ENCODE peak calls at places on chromosomes 12 and 14, in eight cellular contexts. One of them, this sample, is unnamed. For H3K9me3, the result is how much of the 10 kb centered on the place peaks cover.

GRCh38 chr12:103742349-103742784 is 98.7 kb downstream of the NT5DC3 start:
- DNase-seq in left ventricle myocardium inferior: no peak
- DNase-seq in cardiac muscle cell: no peak
- DNase-seq in IMR-90: no peak
- DNase-seq in body of pancreas: peak
- DNase-seq in spleen: no peak
- DNase-seq in MG63: no peak
- DNase-seq in CD4-positive, alpha-beta T cell: no peak
- DNase-seq in this sample: no peak

GRCh38 chr12:116222358-116222757 is 55.1 kb downstream of the MED13L start:
- DNase-seq in left ventricle myocardium inferior: no peak
- DNase-seq in cardiac muscle cell: no peak
- DNase-seq in IMR-90: peak
- DNase-seq in body of pancreas: peak
- DNase-seq in spleen: no peak
- DNase-seq in MG63: peak
- DNase-seq in CD4-positive, alpha-beta T cell: no peak
- DNase-seq in this sample: no peak

GRCh38 chr12:56684745-56685369 is 3.2 kb downstream of the PTGES3 start:
- DNase-seq in left ventricle myocardium inferior: no peak
- DNase-seq in cardiac muscle cell: no peak
- DNase-seq in IMR-90: no peak
- DNase-seq in body of pancreas: no peak
- DNase-seq in spleen: peak
- DNase-seq in MG63: no peak
- DNase-seq in CD4-positive, alpha-beta T cell: no peak
- DNase-seq in this sample: no peak

GRCh38 chr12:31578632-31579031 is 12.3 kb downstream of the DENND5B start:
- DNase-seq in left ventricle myocardium inferior: no peak
- DNase-seq in cardiac muscle cell: no peak
- DNase-seq in IMR-90: peak
- DNase-seq in body of pancreas: peak
- DNase-seq in spleen: no peak
- DNase-seq in MG63: peak
- DNase-seq in CD4-positive, alpha-beta T cell: no peak
- DNase-seq in this sample: no peak

GRCh38 chr12:101839324-101840283 is 8.8 kb upstream of the GNPTAB start:
- DNase-seq in left ventricle myocardium inferior: no peak
- DNase-seq in cardiac muscle cell: peak
- DNase-seq in IMR-90: peak
- DNase-seq in body of pancreas: peak
- DNase-seq in spleen: no peak
- DNase-seq in MG63: peak
- DNase-seq in CD4-positive, alpha-beta T cell: peak
- DNase-seq in this sample: peak

GRCh38 chr12:65171870-65172269 is 2.5 kb downstream of the LEMD3 start:
- DNase-seq in left ventricle myocardium inferior: no peak
- DNase-seq in cardiac muscle cell: no peak
- DNase-seq in IMR-90: no peak
- DNase-seq in body of pancreas: no peak
- DNase-seq in spleen: no peak
- DNase-seq in MG63: no peak
- DNase-seq in CD4-positive, alpha-beta T cell: no peak
- DNase-seq in this sample: no peak

GRCh38 chr12:2801044-2801783 is 6.4 kb downstream of the FKBP4 start:
- DNase-seq in left ventricle myocardium inferior: no peak
- DNase-seq in cardiac muscle cell: no peak
- DNase-seq in IMR-90: no peak
- DNase-seq in body of pancreas: no peak
- DNase-seq in spleen: peak
- DNase-seq in MG63: no peak
- DNase-seq in CD4-positive, alpha-beta T cell: no peak
- DNase-seq in this sample: no peak

GRCh38 chr12:91852646-91853045 is 293.0 kb downstream of the BTG1 start:
- DNase-seq in left ventricle myocardium inferior: no peak
- DNase-seq in cardiac muscle cell: no peak
- DNase-seq in IMR-90: no peak
- DNase-seq in body of pancreas: no peak
- DNase-seq in spleen: no peak
- DNase-seq in MG63: no peak
- DNase-seq in CD4-positive, alpha-beta T cell: no peak
- DNase-seq in this sample: no peak

GRCh38 chr14:74018029-74018703 is 922 bp downstream of the ENTPD5 start:
- DNase-seq in left ventricle myocardium inferior: no peak
- DNase-seq in cardiac muscle cell: no peak
- DNase-seq in IMR-90: peak
- DNase-seq in body of pancreas: no peak
- DNase-seq in spleen: no peak
- DNase-seq in MG63: no peak
- DNase-seq in CD4-positive, alpha-beta T cell: no peak
- DNase-seq in this sample: no peak

GRCh38 chr12:110677206-110677911 is 11.6 kb downstream of the HVCN1 start:
- DNase-seq in left ventricle myocardium inferior: no peak
- DNase-seq in cardiac muscle cell: no peak
- DNase-seq in IMR-90: no peak
- DNase-seq in body of pancreas: no peak
- DNase-seq in spleen: peak
- DNase-seq in MG63: no peak
- DNase-seq in CD4-positive, alpha-beta T cell: no peak
- DNase-seq in this sample: no peak

GRCh38 chr12:128190614-128191013 is 76.4 kb upstream of the TMEM132C start:
- DNase-seq in left ventricle myocardium inferior: no peak
- DNase-seq in cardiac muscle cell: peak
- DNase-seq in IMR-90: no peak
- DNase-seq in body of pancreas: peak
- DNase-seq in spleen: no peak
- DNase-seq in MG63: no peak
- DNase-seq in CD4-positive, alpha-beta T cell: no peak
- DNase-seq in this sample: no peak

GRCh38 chr12:7642876-7643309 is 22.8 kb downstream of the APOBEC1 start:
- DNase-seq in left ventricle myocardium inferior: no peak
- DNase-seq in cardiac muscle cell: no peak
- DNase-seq in IMR-90: no peak
- DNase-seq in body of pancreas: no peak
- DNase-seq in spleen: no peak
- DNase-seq in MG63: peak
- DNase-seq in CD4-positive, alpha-beta T cell: no peak
- DNase-seq in this sample: no peak

GRCh38 chr14:49594347-49595089 is 4.2 kb upstream of the LRR1 start:
- DNase-seq in left ventricle myocardium inferior: no peak
- DNase-seq in cardiac muscle cell: peak
- DNase-seq in IMR-90: peak
- DNase-seq in body of pancreas: peak
- DNase-seq in spleen: no peak
- DNase-seq in MG63: peak
- DNase-seq in CD4-positive, alpha-beta T cell: no peak
- DNase-seq in this sample: no peak

GRCh38 chr12:6552140-6552551 is 3.7 kb downstream of the IFFO1 start:
- DNase-seq in left ventricle myocardium inferior: peak
- DNase-seq in cardiac muscle cell: peak
- DNase-seq in IMR-90: no peak
- DNase-seq in body of pancreas: no peak
- DNase-seq in spleen: peak
- DNase-seq in MG63: peak
- DNase-seq in CD4-positive, alpha-beta T cell: no peak
- DNase-seq in this sample: no peak

GRCh38 chr12:24997970-24998582 is 49.2 kb upstream of the BCAT1 start:
- DNase-seq in left ventricle myocardium inferior: no peak
- DNase-seq in cardiac muscle cell: no peak
- DNase-seq in IMR-90: peak
- DNase-seq in body of pancreas: no peak
- DNase-seq in spleen: no peak
- DNase-seq in MG63: peak
- DNase-seq in CD4-positive, alpha-beta T cell: no peak
- DNase-seq in this sample: no peak

GRCh38 chr14:77271113-77271710 is at the start of gene NGB:
- DNase-seq in left ventricle myocardium inferior: no peak
- DNase-seq in cardiac muscle cell: no peak
- DNase-seq in IMR-90: no peak
- DNase-seq in body of pancreas: no peak
- DNase-seq in spleen: peak
- DNase-seq in MG63: no peak
- DNase-seq in CD4-positive, alpha-beta T cell: no peak
- DNase-seq in this sample: no peak

GRCh38 chr12:4286771-4287317 is 13.3 kb downstream of the CCND2 start:
- DNase-seq in left ventricle myocardium inferior: no peak
- DNase-seq in cardiac muscle cell: no peak
- DNase-seq in IMR-90: no peak
- DNase-seq in body of pancreas: no peak
- DNase-seq in spleen: no peak
- DNase-seq in MG63: no peak
- DNase-seq in CD4-positive, alpha-beta T cell: no peak
- DNase-seq in this sample: no peak

GRCh38 chr12:24754690-24755638 is 193.9 kb downstream of the BCAT1 start:
- DNase-seq in left ventricle myocardium inferior: no peak
- DNase-seq in cardiac muscle cell: no peak
- DNase-seq in IMR-90: peak
- DNase-seq in body of pancreas: no peak
- DNase-seq in spleen: no peak
- DNase-seq in MG63: peak
- DNase-seq in CD4-positive, alpha-beta T cell: no peak
- DNase-seq in this sample: no peak

GRCh38 chr12:1099158-1099557 is 108.1 kb downstream of the ERC1 start:
- DNase-seq in left ventricle myocardium inferior: no peak
- DNase-seq in cardiac muscle cell: no peak
- DNase-seq in IMR-90: no peak
- DNase-seq in body of pancreas: no peak
- DNase-seq in spleen: no peak
- DNase-seq in MG63: no peak
- DNase-seq in CD4-positive, alpha-beta T cell: no peak
- DNase-seq in this sample: no peak

GRCh38 chr12:97134495-97134894 is 227.4 kb downstream of the NEDD1 start:
- DNase-seq in left ventricle myocardium inferior: no peak
- DNase-seq in cardiac muscle cell: no peak
- DNase-seq in IMR-90: no peak
- DNase-seq in body of pancreas: no peak
- DNase-seq in spleen: no peak
- DNase-seq in MG63: no peak
- DNase-seq in CD4-positive, alpha-beta T cell: no peak
- DNase-seq in this sample: no peak

GRCh38 chr12:26746315-26746714 is 86.7 kb downstream of the ITPR2 start:
- DNase-seq in left ventricle myocardium inferior: no peak
- DNase-seq in cardiac muscle cell: no peak
- DNase-seq in IMR-90: peak
- DNase-seq in body of pancreas: no peak
- DNase-seq in spleen: no peak
- DNase-seq in MG63: no peak
- DNase-seq in CD4-positive, alpha-beta T cell: no peak
- DNase-seq in this sample: no peak

GRCh38 chr14:59897757-59898383 is 22.1 kb upstream of the LRRC9 start:
- DNase-seq in left ventricle myocardium inferior: no peak
- DNase-seq in cardiac muscle cell: peak
- DNase-seq in IMR-90: no peak
- DNase-seq in body of pancreas: peak
- DNase-seq in spleen: no peak
- DNase-seq in MG63: no peak
- DNase-seq in CD4-positive, alpha-beta T cell: no peak
- DNase-seq in this sample: no peak

GRCh38 chr12:56198836-56199235 is 9.6 kb upstream of the SMARCC2 start:
- DNase-seq in left ventricle myocardium inferior: no peak
- DNase-seq in cardiac muscle cell: no peak
- DNase-seq in IMR-90: peak
- DNase-seq in body of pancreas: no peak
- DNase-seq in spleen: no peak
- DNase-seq in MG63: no peak
- DNase-seq in CD4-positive, alpha-beta T cell: no peak
- DNase-seq in this sample: no peak

GRCh38 chr14:90444077-90444696 is 47.4 kb downstream of the CALM1 start:
- DNase-seq in left ventricle myocardium inferior: no peak
- DNase-seq in cardiac muscle cell: no peak
- DNase-seq in IMR-90: no peak
- DNase-seq in body of pancreas: no peak
- DNase-seq in spleen: peak
- DNase-seq in MG63: no peak
- DNase-seq in CD4-positive, alpha-beta T cell: no peak
- DNase-seq in this sample: no peak

GRCh38 chr14:52824479-52824878 is 33.1 kb upstream of the GNPNAT1 start:
- DNase-seq in left ventricle myocardium inferior: no peak
- DNase-seq in cardiac muscle cell: no peak
- DNase-seq in IMR-90: peak
- DNase-seq in body of pancreas: no peak
- DNase-seq in spleen: no peak
- DNase-seq in MG63: no peak
- DNase-seq in CD4-positive, alpha-beta T cell: no peak
- DNase-seq in this sample: no peak

DNA sequence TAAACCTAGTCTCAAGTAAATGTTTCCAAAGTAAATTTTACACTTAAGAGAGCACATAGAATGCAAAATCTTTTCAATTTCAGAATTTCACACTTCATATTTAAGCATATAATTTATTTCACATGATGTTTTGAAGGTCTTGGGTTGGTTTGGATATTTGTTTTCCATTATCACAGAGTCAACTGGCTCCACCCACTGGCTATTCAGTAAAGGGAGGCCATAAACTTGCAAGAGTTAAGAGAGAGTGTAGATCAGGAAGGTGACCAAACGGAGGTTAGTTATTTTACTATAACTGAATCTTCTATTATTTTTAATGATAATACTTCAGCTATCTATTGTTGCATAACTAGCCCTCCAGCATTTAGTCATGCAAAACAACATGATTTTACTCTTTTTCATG is 6.2 kb upstream of the CPNE8 start:
- DNase-seq in left ventricle myocardium inferior: no peak
- DNase-seq in cardiac muscle cell: no peak
- DNase-seq in IMR-90: no peak
- DNase-seq in body of pancreas: no peak
- DNase-seq in spleen: no peak
- DNase-seq in MG63: no peak
- DNase-seq in CD4-positive, alpha-beta T cell: no peak
- DNase-seq in this sample: no peak
- H3K9me3 ChIP-seq in left ventricle myocardium inferior: under half
- H3K9me3 ChIP-seq in cardiac muscle cell: under half
- H3K9me3 ChIP-seq in IMR-90: under half
- H3K9me3 ChIP-seq in body of pancreas: under half
- H3K9me3 ChIP-seq in spleen: under half
- H3K9me3 ChIP-seq in MG63: under half
- H3K9me3 ChIP-seq in CD4-positive, alpha-beta T cell: under half
- H3K9me3 ChIP-seq in this sample: under half

GRCh38 chr12:11797993-11798720 is 148.7 kb downstream of the ETV6 start:
- DNase-seq in left ventricle myocardium inferior: no peak
- DNase-seq in cardiac muscle cell: no peak
- DNase-seq in IMR-90: no peak
- DNase-seq in body of pancreas: no peak
- DNase-seq in spleen: no peak
- DNase-seq in MG63: no peak
- DNase-seq in CD4-positive, alpha-beta T cell: no peak
- DNase-seq in this sample: no peak
- H3K9me3 ChIP-seq in left ventricle myocardium inferior: under half
- H3K9me3 ChIP-seq in cardiac muscle cell: under half
- H3K9me3 ChIP-seq in IMR-90: under half
- H3K9me3 ChIP-seq in body of pancreas: under half
- H3K9me3 ChIP-seq in spleen: under half
- H3K9me3 ChIP-seq in MG63: under half
- H3K9me3 ChIP-seq in CD4-positive, alpha-beta T cell: under half
- H3K9me3 ChIP-seq in this sample: under half

GRCh38 chr14:66944872-66945271 is 244.4 kb upstream of the GARIN2 start:
- DNase-seq in left ventricle myocardium inferior: no peak
- DNase-seq in cardiac muscle cell: peak
- DNase-seq in IMR-90: peak
- DNase-seq in body of pancreas: peak
- DNase-seq in spleen: no peak
- DNase-seq in MG63: no peak
- DNase-seq in CD4-positive, alpha-beta T cell: no peak
- DNase-seq in this sample: no peak
- H3K9me3 ChIP-seq in left ventricle myocardium inferior: half or more
- H3K9me3 ChIP-seq in cardiac muscle cell: under half
- H3K9me3 ChIP-seq in IMR-90: under half
- H3K9me3 ChIP-seq in body of pancreas: under half
- H3K9me3 ChIP-seq in spleen: under half
- H3K9me3 ChIP-seq in MG63: under half
- H3K9me3 ChIP-seq in CD4-positive, alpha-beta T cell: half or more
- H3K9me3 ChIP-seq in this sample: under half

GRCh38 chr12:94418517-94418916 is 41.1 kb downstream of the CEP83 start:
- DNase-seq in left ventricle myocardium inferior: no peak
- DNase-seq in cardiac muscle cell: no peak
- DNase-seq in IMR-90: no peak
- DNase-seq in body of pancreas: no peak
- DNase-seq in spleen: no peak
- DNase-seq in MG63: no peak
- DNase-seq in CD4-positive, alpha-beta T cell: no peak
- DNase-seq in this sample: no peak
- H3K9me3 ChIP-seq in left ventricle myocardium inferior: under half
- H3K9me3 ChIP-seq in cardiac muscle cell: under half
- H3K9me3 ChIP-seq in IMR-90: under half
- H3K9me3 ChIP-seq in body of pancreas: under half
- H3K9me3 ChIP-seq in spleen: under half
- H3K9me3 ChIP-seq in MG63: under half
- H3K9me3 ChIP-seq in CD4-positive, alpha-beta T cell: under half
- H3K9me3 ChIP-seq in this sample: under half